ENCODE peak calls at places on chromosomes 7 and 10, in nine cellular contexts. S is uterus; M is HAP-1; B is fibroblast of mammary gland; P is HepG2; X is ELF-1; H is CD8-positive, alpha-beta T cell; Y is colonic mucosa; U is heart left ventricle. I is an unnamed sample.

GRCh38 chr7:74272305-74273038 is 16.7 kb upstream of the CLIP2 start:
- DNase-seq in S (peak; percentile 65), M (no peak), B (peak; percentile 96), P (no peak), X (peak; percentile 88), H (no peak), Y (peak; percentile 68), U (peak; percentile 89), I (peak; percentile 96)

GRCh38 chr10:84156768-84157167 is 16.8 kb upstream of the GPR15LG start:
- DNase-seq in S (no peak), M (no peak), B (peak; percentile 47), P (no peak), X (no peak), H (peak; percentile 61), Y (no peak), U (no peak), I (no peak)

GRCh38 chr7:146116452-146117219 is at the start of gene CNTNAP2:
- DNase-seq in S (no peak), M (no peak), B (peak; percentile 12), P (no peak), X (peak; percentile 79), H (no peak), Y (no peak), U (no peak), I (peak; percentile 18)

GRCh38 chr7:113307147-113307546 is 188.8 kb upstream of the SMIM30 start:
- DNase-seq in S (no peak), M (no peak), B (no peak), P (no peak), X (no peak), H (no peak), Y (no peak), U (no peak), I (no peak)

GRCh38 chr10:125123363-125124113 is 36.8 kb downstream of the CTBP2 start:
- DNase-seq in S (peak; percentile 73), M (no peak), B (peak; percentile 82), P (no peak), X (no peak), H (no peak), Y (peak; percentile 93), U (peak; percentile 95), I (peak; percentile 72)

GRCh38 chr7:89316584-89316983 is 521.0 kb upstream of the TEX47 start:
- DNase-seq in S (no peak), M (no peak), B (no peak), P (no peak), X (no peak), H (no peak), Y (no peak), U (no peak), I (no peak)

GRCh38 chr7:137142376-137142775 is 201.2 kb downstream of the PTN start:
- DNase-seq in S (no peak), M (no peak), B (peak; percentile 42), P (no peak), X (no peak), H (no peak), Y (no peak), U (no peak), I (peak; percentile 39)

GRCh38 chr7:34281260-34281659 is 375.9 kb downstream of the BMPER start:
- DNase-seq in S (no peak), M (no peak), B (peak; percentile 25), P (peak; percentile 13), X (no peak), H (no peak), Y (no peak), U (no peak), I (no peak)

GRCh38 chr7:111005445-111005844 is 85.5 kb upstream of the LRRN3 start:
- DNase-seq in S (no peak), M (peak; percentile 47), B (no peak), P (no peak), X (no peak), H (no peak), Y (no peak), U (no peak), I (peak; percentile 16)

GRCh38 chr10:30039988-30040387 is 19.4 kb downstream of the JCAD start:
- DNase-seq in S (no peak), M (no peak), B (no peak), P (no peak), X (no peak), H (no peak), Y (no peak), U (peak; percentile 37), I (no peak)

GRCh38 chr10:128337860-128338378 is 211.7 kb upstream of the MKI67 start:
- DNase-seq in S (peak; percentile 52), M (no peak), B (no peak), P (no peak), X (no peak), H (no peak), Y (no peak), U (peak; percentile 39), I (no peak)

GRCh38 chr7:94375713-94376112 is 19.0 kb upstream of the COL1A2 start:
- DNase-seq in S (peak; percentile 35), M (no peak), B (peak; percentile 96), P (no peak), X (peak; percentile 56), H (no peak), Y (no peak), U (peak; percentile 35), I (peak; percentile 99)

GRCh38 chr10:132065491-132066105 is at the start of gene JAKMIP3:
- DNase-seq in S (peak; percentile 68), M (peak; percentile 55), B (peak; percentile 87), P (peak; percentile 72), X (peak; percentile 83), H (no peak), Y (peak; percentile 23), U (peak; percentile 57), I (peak; percentile 88)

GRCh38 chr7:75711076-75711475 is 27.7 kb downstream of the HIP1 start:
- DNase-seq in S (no peak), M (no peak), B (no peak), P (no peak), X (no peak), H (no peak), Y (no peak), U (no peak), I (no peak)

GRCh38 chr10:118395919-118396318 is 53.8 kb upstream of the FAM204A start:
- DNase-seq in S (no peak), M (no peak), B (no peak), P (no peak), X (no peak), H (no peak), Y (no peak), U (no peak), I (no peak)

GRCh38 chr10:110788620-110789385 is 82.9 kb upstream of the PDCD4 start:
- DNase-seq in S (no peak), M (no peak), B (no peak), P (no peak), X (no peak), H (no peak), Y (no peak), U (no peak), I (no peak)

GRCh38 chr7:67551027-67551426 is 554.4 kb downstream of the TYW1 start:
- DNase-seq in S (no peak), M (no peak), B (no peak), P (no peak), X (no peak), H (no peak), Y (no peak), U (peak; percentile 44), I (no peak)

GRCh38 chr7:131578602-131579001 is 22.2 kb upstream of the PODXL start:
- DNase-seq in S (no peak), M (no peak), B (no peak), P (no peak), X (no peak), H (no peak), Y (no peak), U (no peak), I (no peak)

GRCh38 chr7:40700653-40701475 is 566.1 kb downstream of the SUGCT start:
- DNase-seq in S (no peak), M (no peak), B (peak; percentile 36), P (no peak), X (peak; percentile 26), H (no peak), Y (no peak), U (no peak), I (peak; percentile 56)

GRCh38 chr7:128692623-128693270 is 20.7 kb downstream of the GARIN1A start:
- DNase-seq in S (no peak), M (no peak), B (no peak), P (no peak), X (no peak), H (no peak), Y (no peak), U (no peak), I (no peak)

GRCh38 chr10:75397571-75397921 is 4.0 kb downstream of the ZNF503 start:
- DNase-seq in S (peak; percentile 26), M (no peak), B (peak; percentile 18), P (no peak), X (peak; percentile 42), H (no peak), Y (no peak), U (no peak), I (no peak)

GRCh38 chr7:100079024-100079560 is 2.4 kb downstream of the ZNF3 start:
- DNase-seq in S (no peak), M (no peak), B (no peak), P (peak; percentile 96), X (no peak), H (no peak), Y (peak; percentile 83), U (no peak), I (no peak)

GRCh38 chr7:46625032-46625431 is 704.0 kb upstream of the IGFBP3 start:
- DNase-seq in S (no peak), M (no peak), B (no peak), P (no peak), X (no peak), H (no peak), Y (no peak), U (no peak), I (no peak)

GRCh38 chr10:1737222-1738061 is at the start of gene ADARB2:
- DNase-seq in S (no peak), M (no peak), B (no peak), P (no peak), X (peak; percentile 93), H (no peak), Y (no peak), U (peak; percentile 40), I (no peak)

GRCh38 chr7:97971120-97971989 is 18.6 kb downstream of the OCM2 start:
- DNase-seq in S (no peak), M (peak; percentile 6), B (peak; percentile 37), P (peak; percentile 40), X (peak; percentile 32), H (no peak), Y (peak; percentile 30), U (peak; percentile 26), I (peak; percentile 19)

GRCh38 chr7:129665013-129665401 is 53.5 kb downstream of the NRF1 start:
- DNase-seq in S (peak; percentile 26), M (no peak), B (peak; percentile 97), P (no peak), X (peak; percentile 89), H (no peak), Y (no peak), U (peak; percentile 37), I (peak; percentile 96)